ENCODE peak calls at places on chromosomes 12 and 14, in six cellular contexts. One of them, this sample, is unnamed.

GRCh38 chr12:50187084-50187900 is 20.1 kb upstream of the CERS5 start:
- DNase-seq in esophagus squamous epithelium: no peak
- DNase-seq in upper lobe of right lung: no peak
- DNase-seq in neural progenitor cell: no peak
- DNase-seq in fibroblast of mammary gland: peak
- DNase-seq in colonic mucosa: no peak
- DNase-seq in this sample: peak

GRCh38 chr14:20295067-20295466 is 10.7 kb downstream of the TTC5 start:
- DNase-seq in colonic mucosa: no peak
- DNase-seq in esophagus squamous epithelium: no peak
- DNase-seq in fibroblast of mammary gland: no peak
- DNase-seq in neural progenitor cell: no peak
- DNase-seq in upper lobe of right lung: no peak
- DNase-seq in this sample: no peak

GRCh38 chr14:96634896-96635295 is 132.7 kb downstream of the PAPOLA start:
- DNase-seq in esophagus squamous epithelium: no peak
- DNase-seq in upper lobe of right lung: no peak
- DNase-seq in fibroblast of mammary gland: no peak
- DNase-seq in neural progenitor cell: no peak
- DNase-seq in colonic mucosa: no peak
- DNase-seq in this sample: no peak

GRCh38 chr14:72129283-72129682 is 197.1 kb downstream of the RGS6 start:
- DNase-seq in colonic mucosa: no peak
- DNase-seq in upper lobe of right lung: no peak
- DNase-seq in neural progenitor cell: no peak
- DNase-seq in esophagus squamous epithelium: no peak
- DNase-seq in fibroblast of mammary gland: no peak
- DNase-seq in this sample: no peak

GRCh38 chr14:78440351-78440750 is 270.2 kb downstream of the NRXN3 start:
- DNase-seq in fibroblast of mammary gland: no peak
- DNase-seq in colonic mucosa: no peak
- DNase-seq in upper lobe of right lung: no peak
- DNase-seq in esophagus squamous epithelium: no peak
- DNase-seq in neural progenitor cell: no peak
- DNase-seq in this sample: no peak

GRCh38 chr14:85934123-85934885 is 404.4 kb downstream of the FLRT2 start:
- DNase-seq in neural progenitor cell: no peak
- DNase-seq in fibroblast of mammary gland: peak
- DNase-seq in colonic mucosa: no peak
- DNase-seq in upper lobe of right lung: no peak
- DNase-seq in esophagus squamous epithelium: no peak
- DNase-seq in this sample: peak

GRCh38 chr12:132541200-132541599 is 51.2 kb downstream of the FBRSL1 start:
- DNase-seq in neural progenitor cell: no peak
- DNase-seq in colonic mucosa: no peak
- DNase-seq in fibroblast of mammary gland: no peak
- DNase-seq in esophagus squamous epithelium: no peak
- DNase-seq in upper lobe of right lung: no peak
- DNase-seq in this sample: no peak

GRCh38 chr14:104594310-104595046 is 10.1 kb downstream of the TMEM179 start:
- DNase-seq in colonic mucosa: no peak
- DNase-seq in upper lobe of right lung: no peak
- DNase-seq in fibroblast of mammary gland: no peak
- DNase-seq in neural progenitor cell: no peak
- DNase-seq in esophagus squamous epithelium: no peak
- DNase-seq in this sample: no peak

GRCh38 chr12:105740337-105740736 is 398.4 kb downstream of the NUAK1 start:
- DNase-seq in upper lobe of right lung: no peak
- DNase-seq in esophagus squamous epithelium: no peak
- DNase-seq in fibroblast of mammary gland: no peak
- DNase-seq in neural progenitor cell: peak
- DNase-seq in colonic mucosa: no peak
- DNase-seq in this sample: no peak

GRCh38 chr12:43945983-43946382 is 110.1 kb downstream of the TMEM117 start:
- DNase-seq in fibroblast of mammary gland: no peak
- DNase-seq in esophagus squamous epithelium: no peak
- DNase-seq in upper lobe of right lung: no peak
- DNase-seq in neural progenitor cell: no peak
- DNase-seq in colonic mucosa: no peak
- DNase-seq in this sample: no peak

GRCh38 chr12:117911347-117911746 is 57.4 kb downstream of the KSR2 start:
- DNase-seq in upper lobe of right lung: no peak
- DNase-seq in neural progenitor cell: no peak
- DNase-seq in colonic mucosa: no peak
- DNase-seq in esophagus squamous epithelium: no peak
- DNase-seq in fibroblast of mammary gland: no peak
- DNase-seq in this sample: no peak

GRCh38 chr12:95241761-95242506 is 24.3 kb downstream of the VEZT start:
- DNase-seq in colonic mucosa: no peak
- DNase-seq in fibroblast of mammary gland: no peak
- DNase-seq in esophagus squamous epithelium: no peak
- DNase-seq in upper lobe of right lung: no peak
- DNase-seq in neural progenitor cell: no peak
- DNase-seq in this sample: no peak

GRCh38 chr14:39562175-39562574 is 129.9 kb upstream of the FBXO33 start:
- DNase-seq in colonic mucosa: no peak
- DNase-seq in esophagus squamous epithelium: no peak
- DNase-seq in upper lobe of right lung: no peak
- DNase-seq in neural progenitor cell: no peak
- DNase-seq in fibroblast of mammary gland: no peak
- DNase-seq in this sample: no peak

GRCh38 chr12:119749666-119750065 is 81.7 kb downstream of the PRKAB1 start:
- DNase-seq in fibroblast of mammary gland: no peak
- DNase-seq in upper lobe of right lung: no peak
- DNase-seq in esophagus squamous epithelium: no peak
- DNase-seq in colonic mucosa: no peak
- DNase-seq in neural progenitor cell: peak
- DNase-seq in this sample: peak

GRCh38 chr12:67006612-67007011 is 262.5 kb upstream of the CAND1 start:
- DNase-seq in colonic mucosa: no peak
- DNase-seq in fibroblast of mammary gland: no peak
- DNase-seq in esophagus squamous epithelium: no peak
- DNase-seq in neural progenitor cell: no peak
- DNase-seq in upper lobe of right lung: no peak
- DNase-seq in this sample: no peak

GRCh38 chr14:30194769-30195168 is 267.1 kb upstream of the PRKD1 start:
- DNase-seq in fibroblast of mammary gland: peak
- DNase-seq in esophagus squamous epithelium: no peak
- DNase-seq in neural progenitor cell: no peak
- DNase-seq in upper lobe of right lung: no peak
- DNase-seq in colonic mucosa: no peak
- DNase-seq in this sample: peak

GRCh38 chr14:100815478-100816285 is 10.2 kb upstream of the MEG3 start:
- DNase-seq in fibroblast of mammary gland: no peak
- DNase-seq in upper lobe of right lung: no peak
- DNase-seq in colonic mucosa: no peak
- DNase-seq in esophagus squamous epithelium: no peak
- DNase-seq in neural progenitor cell: no peak
- DNase-seq in this sample: peak

GRCh38 chr14:21103165-21103709 is 2.4 kb downstream of the TMEM253 start:
- DNase-seq in colonic mucosa: no peak
- DNase-seq in fibroblast of mammary gland: no peak
- DNase-seq in upper lobe of right lung: no peak
- DNase-seq in esophagus squamous epithelium: no peak
- DNase-seq in neural progenitor cell: no peak
- DNase-seq in this sample: no peak

GRCh38 chr14:23370221-23370620 is 2.4 kb upstream of the IL25 start:
- DNase-seq in neural progenitor cell: no peak
- DNase-seq in colonic mucosa: no peak
- DNase-seq in upper lobe of right lung: no peak
- DNase-seq in fibroblast of mammary gland: no peak
- DNase-seq in esophagus squamous epithelium: no peak
- DNase-seq in this sample: no peak

GRCh38 chr12:34604631-34605509 is 582.6 kb downstream of the ALG10 start:
- DNase-seq in esophagus squamous epithelium: no peak
- DNase-seq in fibroblast of mammary gland: no peak
- DNase-seq in colonic mucosa: no peak
- DNase-seq in upper lobe of right lung: peak
- DNase-seq in neural progenitor cell: no peak
- DNase-seq in this sample: no peak

GRCh38 chr12:130871286-130872178 is at the start of gene RAN:
- DNase-seq in upper lobe of right lung: peak
- DNase-seq in esophagus squamous epithelium: peak
- DNase-seq in neural progenitor cell: peak
- DNase-seq in fibroblast of mammary gland: peak
- DNase-seq in colonic mucosa: peak
- DNase-seq in this sample: peak
- TF ChIP-seq CTCF in upper lobe of right lung: no peak
- TF ChIP-seq CTCF in esophagus squamous epithelium: no peak
- TF ChIP-seq CTCF in neural progenitor cell: no peak
- TF ChIP-seq CTCF in fibroblast of mammary gland: no peak
- TF ChIP-seq CTCF in colonic mucosa: no peak
- TF ChIP-seq CTCF in this sample: no peak

GRCh38 chr12:114405449-114406271 is at the start of gene TBX5:
- DNase-seq in esophagus squamous epithelium: no peak
- DNase-seq in upper lobe of right lung: no peak
- DNase-seq in fibroblast of mammary gland: peak
- DNase-seq in colonic mucosa: no peak
- DNase-seq in neural progenitor cell: peak
- DNase-seq in this sample: peak
- H3K4me3 ChIP-seq in esophagus squamous epithelium: peak
- H3K4me3 ChIP-seq in upper lobe of right lung: peak
- H3K4me3 ChIP-seq in fibroblast of mammary gland: peak
- H3K4me3 ChIP-seq in colonic mucosa: no peak
- H3K4me3 ChIP-seq in neural progenitor cell: peak
- H3K4me3 ChIP-seq in this sample: peak

GRCh38 chr12:114668151-114668891 is 15.7 kb downstream of the TBX3 start:
- DNase-seq in neural progenitor cell: peak
- DNase-seq in colonic mucosa: peak
- DNase-seq in fibroblast of mammary gland: peak
- DNase-seq in esophagus squamous epithelium: no peak
- DNase-seq in upper lobe of right lung: peak
- DNase-seq in this sample: peak
- TF ChIP-seq CTCF in neural progenitor cell: peak
- TF ChIP-seq CTCF in colonic mucosa: peak
- TF ChIP-seq CTCF in fibroblast of mammary gland: peak
- TF ChIP-seq CTCF in esophagus squamous epithelium: peak
- TF ChIP-seq CTCF in upper lobe of right lung: peak
- TF ChIP-seq CTCF in this sample: peak

GRCh38 chr12:79055926-79056674 is 191.5 kb downstream of the SYT1 start:
- DNase-seq in neural progenitor cell: no peak
- DNase-seq in esophagus squamous epithelium: no peak
- DNase-seq in colonic mucosa: no peak
- DNase-seq in fibroblast of mammary gland: peak
- DNase-seq in upper lobe of right lung: no peak
- DNase-seq in this sample: peak
- H3K4me3 ChIP-seq in neural progenitor cell: no peak
- H3K4me3 ChIP-seq in esophagus squamous epithelium: no peak
- H3K4me3 ChIP-seq in colonic mucosa: no peak
- H3K4me3 ChIP-seq in fibroblast of mammary gland: no peak
- H3K4me3 ChIP-seq in upper lobe of right lung: no peak
- H3K4me3 ChIP-seq in this sample: no peak

DNA sequence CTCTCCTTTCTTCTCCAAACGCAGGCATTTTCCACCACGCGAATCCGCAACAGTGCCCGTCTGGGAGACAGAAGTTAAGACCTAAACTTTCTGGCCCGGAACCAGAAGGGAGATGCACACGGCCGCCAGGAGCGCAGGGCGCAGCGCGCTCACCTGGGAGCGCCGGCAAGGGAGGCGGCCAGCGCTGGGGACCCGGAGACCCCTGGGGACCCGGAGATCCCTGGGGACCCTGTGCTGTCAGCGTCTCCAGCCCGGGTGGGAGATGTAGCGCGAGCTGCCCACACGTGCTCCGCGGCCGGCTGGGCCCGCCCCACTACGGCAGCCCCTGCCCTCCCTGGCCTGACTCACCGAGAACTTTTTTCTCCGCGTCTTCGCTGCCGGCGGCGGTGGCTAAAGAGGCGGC is 620 bp downstream of the YBX3 start:
- DNase-seq in esophagus squamous epithelium: no peak
- DNase-seq in fibroblast of mammary gland: peak
- DNase-seq in upper lobe of right lung: peak
- DNase-seq in colonic mucosa: peak
- DNase-seq in neural progenitor cell: peak
- DNase-seq in this sample: peak
- TF ChIP-seq CTCF in esophagus squamous epithelium: no peak
- TF ChIP-seq CTCF in fibroblast of mammary gland: no peak
- TF ChIP-seq CTCF in upper lobe of right lung: no peak
- TF ChIP-seq CTCF in colonic mucosa: no peak
- TF ChIP-seq CTCF in neural progenitor cell: peak
- TF ChIP-seq CTCF in this sample: no peak

This sample was measured in cardiac fibroblast.